ENCODE peak calls at places on chromosomes 7 and 10, in four cellular contexts. M is CD4-positive, alpha-beta T cell; X is cardiac muscle cell; V is breast epithelium. Y is an unnamed sample.

GRCh38 chr7:123865517-123866117 is 20.6 kb downstream of the HYAL4 start:
- DNase-seq in X (peak), V (no peak), M (no peak), Y (no peak)

GRCh38 chr10:17673517-17674051 is 29.6 kb downstream of the STAM start:
- DNase-seq in X (peak), V (no peak), M (no peak), Y (no peak)

GRCh38 chr7:140451716-140452115 is 27.6 kb downstream of the MKRN1 start:
- DNase-seq in M (no peak), X (no peak), V (no peak), Y (no peak)

GRCh38 chr10:70528726-70529362 is 50.3 kb downstream of the PALD1 start:
- DNase-seq in V (no peak), X (peak), M (no peak), Y (no peak)

GRCh38 chr10:30747633-30748032 is 118.1 kb upstream of the LYZL2 start:
- DNase-seq in V (no peak), X (peak), M (no peak), Y (no peak)

GRCh38 chr7:1289681-1290261 is 57.1 kb downstream of the UNCX start:
- DNase-seq in V (no peak), M (no peak), X (no peak), Y (no peak)

GRCh38 chr10:31709501-31709900 is 219.1 kb downstream of the ARHGAP12 start:
- DNase-seq in V (no peak), X (no peak), M (no peak), Y (no peak)

GRCh38 chr7:40839881-40840280 is 705.1 kb downstream of the SUGCT start:
- DNase-seq in V (no peak), M (no peak), X (peak), Y (no peak)

GRCh38 chr7:125644113-125644512 is 714.5 kb upstream of the POT1 start:
- DNase-seq in X (no peak), M (no peak), V (no peak), Y (no peak)

GRCh38 chr7:141974831-141975230 is 1.3 kb upstream of the TAS2R38 start:
- DNase-seq in X (no peak), M (no peak), V (no peak), Y (no peak)

GRCh38 chr10:63720072-63720537 is 198.9 kb downstream of the REEP3 start:
- DNase-seq in M (peak), X (peak), V (no peak), Y (no peak)

GRCh38 chr10:17155821-17156220 is 26.2 kb upstream of the CUBN start:
- DNase-seq in M (no peak), X (no peak), V (no peak), Y (no peak)

GRCh38 chr7:55083206-55083605 is 64.4 kb downstream of the EGFR start:
- DNase-seq in M (no peak), V (no peak), X (no peak), Y (no peak)

GRCh38 chr7:41217306-41217705 is 485.6 kb downstream of the INHBA start:
- DNase-seq in M (no peak), X (no peak), V (no peak), Y (no peak)

GRCh38 chr10:11097686-11098085 is 80.0 kb downstream of the CELF2 start:
- DNase-seq in X (no peak), V (no peak), M (no peak), Y (no peak)

GRCh38 chr7:12436896-12437535 is 33.4 kb upstream of the VWDE start:
- DNase-seq in X (peak), M (no peak), V (no peak), Y (no peak)

GRCh38 chr10:73873843-73874215 is 526 bp downstream of the CAMK2G start:
- DNase-seq in M (no peak), X (no peak), V (no peak), Y (no peak)

GRCh38 chr7:149765399-149766121 is 7.8 kb downstream of the ZNF467 start:
- DNase-seq in X (no peak), M (no peak), V (no peak), Y (no peak)

GRCh38 chr10:124318811-124319210 is 99.9 kb downstream of the OAT start:
- DNase-seq in V (no peak), M (no peak), X (no peak), Y (no peak)

GRCh38 chr7:82183633-82184032 is 259.9 kb downstream of the CACNA2D1 start:
- DNase-seq in V (no peak), X (peak), M (no peak), Y (no peak)

GRCh38 chr10:103184615-103185014 is 8.5 kb downstream of the NT5C2 start:
- DNase-seq in X (peak), V (no peak), M (no peak), Y (no peak)
- TF ChIP-seq CTCF in X (no peak), V (no peak), M (no peak), Y (no peak)

GRCh38 chr7:157396316-157397035 is 59.7 kb downstream of the DNAJB6 start:
- DNase-seq in X (no peak), M (no peak), V (no peak), Y (no peak)
- TF ChIP-seq CTCF in X (no peak), M (no peak), V (no peak), Y (no peak)

DNA sequence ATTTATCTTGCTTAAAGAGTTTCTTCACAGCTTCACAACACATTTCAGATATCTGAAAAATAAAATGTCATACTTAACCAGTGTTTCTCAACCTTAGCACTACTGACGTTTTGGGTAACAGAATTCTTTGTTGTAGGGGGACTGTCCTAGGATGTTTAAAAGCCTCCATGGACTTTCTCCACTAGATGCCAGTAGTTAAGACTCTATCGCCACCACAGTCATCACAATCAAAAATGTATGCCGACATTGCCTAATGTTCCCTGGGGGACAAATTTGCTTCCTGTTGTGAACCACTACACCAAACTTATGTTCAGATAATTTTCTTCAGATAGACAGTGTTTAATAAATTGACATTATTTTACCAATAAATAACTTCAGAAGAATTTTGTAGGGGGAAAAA is 13.4 kb downstream of the NOC3L start:
- DNase-seq in V (no peak), X (peak), M (no peak), Y (no peak)
- TF ChIP-seq CTCF in V (no peak), X (no peak), M (no peak), Y (no peak)

DNA sequence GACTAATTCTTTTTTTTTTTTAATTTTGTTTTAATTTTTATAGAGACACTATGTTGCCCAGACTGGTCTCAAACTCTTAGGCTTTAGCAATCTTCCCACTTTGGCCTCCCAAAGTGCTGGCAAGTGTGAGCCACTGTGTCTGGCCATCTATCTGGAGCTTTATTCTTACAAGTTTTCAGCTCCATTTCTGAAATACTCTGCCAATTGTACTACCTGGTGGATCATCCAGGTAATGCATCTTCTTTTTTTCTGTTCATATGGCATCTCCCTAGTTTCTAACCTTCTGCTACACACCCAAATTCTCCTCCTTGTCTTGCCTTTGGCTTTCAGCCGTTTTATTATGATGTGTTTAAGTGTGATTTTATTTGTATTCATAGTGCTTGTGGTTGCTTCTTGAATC is 40.2 kb downstream of the ZNF365 start:
- DNase-seq in M (no peak), X (no peak), V (no peak), Y (no peak)
- TF ChIP-seq CTCF in M (peak), X (no peak), V (no peak), Y (no peak)

GRCh38 chr7:151079199-151079910 is 1.3 kb downstream of the FASTK start:
- DNase-seq in V (no peak), X (no peak), M (no peak), Y (no peak)

GRCh38 chr7:151080522-151081169 is at the start of gene FASTK:
- DNase-seq in M (peak), V (peak), X (peak), Y (peak)

GRCh38 chr7:151078233-151079040 is 2.2 kb downstream of the FASTK start:
- DNase-seq in X (peak), M (no peak), V (no peak), Y (no peak)

GRCh38 chr7:151081170-151082101 is 827 bp upstream of the FASTK start:
- DNase-seq in V (no peak), X (peak), M (no peak), Y (no peak)

GRCh38 chr7:151080091-151080521 is 503 bp downstream of the FASTK start:
- DNase-seq in X (peak), M (no peak), V (no peak), Y (no peak)
- TF ChIP-seq CTCF in X (no peak), M (no peak), V (no peak), Y (no peak)

GRCh38 chr7:77293046-77293445 is 93.4 kb upstream of the FGL2 start:
- DNase-seq in M (no peak), X (no peak), V (no peak), Y (no peak)
- TF ChIP-seq CTCF in M (no peak), X (no peak), V (no peak), Y (no peak)

DNA sequence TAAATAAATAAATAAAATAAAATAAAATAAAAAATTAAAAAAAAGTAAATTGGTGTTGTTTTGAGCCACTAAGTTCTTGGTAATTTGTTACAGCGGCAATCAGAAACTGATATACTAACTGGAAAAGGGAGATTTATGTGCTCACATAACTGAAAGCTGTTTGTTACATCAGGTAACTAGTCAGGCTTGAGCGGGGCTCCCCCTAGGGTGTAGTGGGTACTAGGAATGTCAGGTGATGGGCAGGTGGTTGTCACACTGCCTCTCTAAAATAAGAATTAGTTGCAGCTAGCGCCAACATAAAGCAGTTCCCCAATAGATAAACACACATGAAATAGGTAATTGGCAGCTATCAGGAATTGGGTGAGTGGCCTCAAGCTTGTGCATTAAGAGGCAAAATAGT is 1336.9 kb downstream of the XPNPEP1 start:
- DNase-seq in V (no peak), X (no peak), M (no peak), Y (no peak)
- TF ChIP-seq CTCF in V (no peak), X (no peak), M (no peak), Y (no peak)

GRCh38 chr7:133230591-133231194 is 22.2 kb upstream of the EXOC4 start:
- DNase-seq in M (peak), X (peak), V (no peak), Y (no peak)
- TF ChIP-seq CTCF in M (peak), X (peak), V (peak), Y (peak)

GRCh38 chr7:92242972-92243371 is 2.7 kb downstream of the KRIT1 start:
- DNase-seq in V (no peak), X (no peak), M (no peak), Y (no peak)

GRCh38 chr7:92250603-92251002 is 4.8 kb downstream of the ANKIB1 start:
- DNase-seq in X (no peak), V (no peak), M (no peak), Y (no peak)

GRCh38 chr7:92244803-92245486 is 769 bp downstream of the KRIT1 start:
- DNase-seq in M (no peak), V (no peak), X (peak), Y (no peak)

GRCh38 chr7:92246363-92247101 is 758 bp downstream of the ANKIB1 start:
- DNase-seq in V (no peak), X (peak), M (peak), Y (no peak)

DNA sequence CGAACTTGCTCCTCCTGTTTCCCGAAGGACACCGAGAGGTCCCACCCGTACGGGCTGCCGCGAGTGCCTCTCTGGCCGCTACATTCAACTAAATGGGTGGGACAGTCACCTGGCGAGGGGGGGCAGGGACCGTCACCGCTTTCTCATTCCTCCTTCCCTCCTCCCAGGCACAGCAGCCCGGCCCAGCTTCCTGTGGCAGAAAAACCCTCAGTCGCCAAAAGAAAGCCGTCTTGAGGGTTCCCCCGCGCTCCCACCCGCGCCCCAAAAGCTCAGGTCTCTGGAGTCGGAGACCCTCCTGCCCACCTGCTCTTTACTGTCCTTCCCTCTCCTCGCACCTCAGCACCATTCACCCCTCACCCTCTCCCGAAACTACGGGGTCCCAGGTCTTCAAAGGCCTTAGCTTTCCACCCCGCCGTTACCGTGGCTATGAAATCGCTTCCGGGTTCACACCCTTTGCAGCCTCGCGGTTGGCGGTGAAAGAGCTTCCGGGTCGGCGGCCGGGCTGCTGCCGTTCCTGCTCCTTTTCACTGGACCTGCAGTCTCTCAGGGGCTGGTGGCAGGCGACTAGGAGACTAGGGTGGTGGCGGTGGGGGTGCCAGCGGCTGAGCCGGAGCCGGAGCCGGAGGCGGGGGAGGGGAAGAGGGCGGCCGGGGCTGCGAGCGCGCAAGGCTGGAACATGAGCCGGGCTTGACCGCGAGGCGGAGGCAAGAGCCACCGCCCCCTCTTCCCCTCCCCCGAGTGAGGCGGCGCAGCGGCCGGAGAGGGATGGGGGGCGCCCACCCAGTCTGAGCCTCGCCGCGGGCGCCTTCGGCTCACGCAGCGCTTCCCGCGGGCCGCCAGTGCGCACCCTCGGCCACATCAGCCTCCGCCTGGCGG is at the start of the genes ANKIB1 and KRIT1:
- DNase-seq in M (peak), X (peak), V (peak), Y (peak)
- TF ChIP-seq CTCF in M (no peak), X (peak), V (no peak), Y (no peak)

GRCh38 chr7:129083525-129083924 is 28.6 kb upstream of the TNPO3 start:
- DNase-seq in M (no peak), V (no peak), X (no peak), Y (no peak)

GRCh38 chr7:129089521-129090212 is 34.8 kb upstream of the TNPO3 start:
- DNase-seq in V (no peak), M (no peak), X (peak), Y (no peak)

GRCh38 chr7:129090307-129090907 is 35.5 kb upstream of the TNPO3 start:
- DNase-seq in M (no peak), V (no peak), X (no peak), Y (no peak)

GRCh38 chr7:129085148-129085547 is 30.2 kb upstream of the TNPO3 start:
- DNase-seq in X (no peak), M (no peak), V (no peak), Y (no peak)
- TF ChIP-seq CTCF in X (no peak), M (no peak), V (no peak), Y (no peak)

Y was measured in D721Med.